ENCODE peak calls at places on chromosomes 13 and 19, in eight cellular contexts. E, Z, A, R, J, L, H and U are unnamed samples.

GRCh38 chr13:95192998-95193397 is 108.3 kb downstream of the ABCC4 start:
- DNase-seq in E (no peak), Z (no peak), R (no peak), A (no peak), J (no peak), H (no peak), L (no peak), U (no peak)

GRCh38 chr19:46722421-46723022 is 5.6 kb upstream of the PRKD2 start:
- DNase-seq in J (no peak), Z (peak; percentile 85), H (no peak), R (no peak), E (no peak), A (no peak), L (no peak), U (no peak)

GRCh38 chr13:28037399-28037798 is 48.9 kb upstream of the URAD start:
- DNase-seq in J (no peak), Z (peak; percentile 91), L (peak; percentile 5), E (no peak), H (no peak), A (no peak), R (no peak), U (peak; percentile 91)

GRCh38 chr13:45511310-45512147 is 46.8 kb downstream of the COG3 start:
- DNase-seq in L (peak; percentile 66), A (peak; percentile 13), R (peak; percentile 87), H (peak; percentile 54), J (peak; percentile 79), Z (peak; percentile 76), E (no peak), U (peak; percentile 56)

GRCh38 chr19:30390356-30390988 is 18.3 kb downstream of the ZNF536 start:
- DNase-seq in L (no peak), H (no peak), A (no peak), E (no peak), R (no peak), J (no peak), Z (no peak), U (no peak)

GRCh38 chr13:112967666-112968379 is 1.2 kb upstream of the MCF2L start:
- DNase-seq in L (no peak), H (no peak), A (no peak), Z (no peak), J (no peak), E (no peak), R (no peak), U (no peak)

GRCh38 chr13:81078048-81078447 is 737.1 kb upstream of the SPRY2 start:
- DNase-seq in R (no peak), L (no peak), H (no peak), E (no peak), Z (no peak), J (no peak), A (no peak), U (no peak)

GRCh38 chr19:31506102-31506501 is 156.9 kb upstream of the TSHZ3 start:
- DNase-seq in L (no peak), E (no peak), H (no peak), R (no peak), Z (no peak), J (no peak), A (no peak), U (no peak)

GRCh38 chr13:71115301-71115700 is 751.7 kb downstream of the DACH1 start:
- DNase-seq in J (peak; percentile 1), Z (no peak), L (no peak), H (no peak), R (peak; percentile 2), A (no peak), E (no peak), U (no peak)

GRCh38 chr19:21092107-21092506 is 10.1 kb downstream of the ZNF714 start:
- DNase-seq in Z (no peak), R (peak; percentile 42), E (no peak), J (peak; percentile 12), H (no peak), A (no peak), L (no peak), U (no peak)

GRCh38 chr19:54029930-54030490 is 33.7 kb downstream of the VSTM1 start:
- DNase-seq in R (peak; percentile 77), L (peak; percentile 27), J (peak; percentile 59), Z (peak; percentile 76), H (peak; percentile 67), A (peak; percentile 29), E (peak; percentile 43), U (peak; percentile 49)

GRCh38 chr13:99979453-99980200 is 2.0 kb upstream of the ZIC2 start:
- DNase-seq in H (peak; percentile 33), J (peak; percentile 50), A (no peak), Z (peak; percentile 79), L (no peak), R (no peak), E (no peak), U (no peak)

GRCh38 chr19:8512115-8512967 is 1.6 kb downstream of the ZNF414 start:
- DNase-seq in L (no peak), H (no peak), A (no peak), E (no peak), R (peak; percentile 28), Z (peak; percentile 81), J (no peak), U (peak; percentile 55)

GRCh38 chr13:98997738-98998641 is 20.1 kb upstream of the DOCK9 start:
- DNase-seq in A (no peak), J (peak; percentile 38), R (no peak), L (no peak), H (no peak), Z (no peak), E (no peak), U (no peak)

GRCh38 chr19:17847538-17848366 is at the start of gene JAK3:
- DNase-seq in A (peak; percentile 80), E (no peak), R (peak; percentile 82), Z (no peak), J (peak; percentile 56), L (peak; percentile 38), H (no peak), U (no peak)

GRCh38 chr19:10270616-10271394 is at the start of gene ICAM1:
- DNase-seq in L (no peak), J (peak; percentile 25), R (peak; percentile 95), Z (peak; percentile 98), E (peak; percentile 83), A (peak; percentile 52), H (no peak), U (peak; percentile 74)

GRCh38 chr19:11931513-11931912 is 6.6 kb downstream of the ZNF700 start:
- DNase-seq in H (no peak), A (no peak), J (no peak), L (no peak), E (no peak), Z (no peak), R (no peak), U (no peak)

GRCh38 chr13:90918551-90918950 is 428.9 kb upstream of the MIR17HG start:
- DNase-seq in L (peak; percentile 17), A (no peak), R (peak; percentile 57), H (peak; percentile 22), E (no peak), Z (no peak), J (peak; percentile 79), U (peak; percentile 12)

GRCh38 chr13:71316964-71317363 is 550.0 kb downstream of the DACH1 start:
- DNase-seq in R (no peak), L (no peak), E (no peak), A (no peak), H (no peak), J (no peak), Z (no peak), U (no peak)

GRCh38 chr13:113748101-113748861 is 10.7 kb upstream of the TMEM255B start:
- DNase-seq in Z (no peak), R (no peak), L (no peak), J (no peak), H (no peak), A (no peak), E (no peak), U (no peak)

GRCh38 chr13:105804561-105805190 is 730.8 kb downstream of the EFNB2 start:
- DNase-seq in A (no peak), E (no peak), Z (no peak), R (peak; percentile 63), J (peak; percentile 83), L (peak; percentile 4), H (no peak), U (no peak)

GRCh38 chr19:56601375-56601774 is 6.3 kb downstream of the ZNF71 start:
- DNase-seq in E (no peak), L (no peak), Z (no peak), H (no peak), J (no peak), A (no peak), R (peak; percentile 12), U (no peak)

GRCh38 chr19:30408734-30409301 is 36.6 kb downstream of the ZNF536 start:
- DNase-seq in J (no peak), Z (no peak), E (no peak), H (no peak), L (no peak), A (no peak), R (no peak), U (no peak)

GRCh38 chr13:35764359-35765015 is 288.0 kb upstream of the MAB21L1 start:
- DNase-seq in H (no peak), Z (no peak), A (no peak), E (no peak), L (no peak), J (peak; percentile 74), R (peak; percentile 54), U (no peak)

GRCh38 chr13:89457977-89458376 is 1786.8 kb downstream of the SLITRK5 start:
- DNase-seq in E (no peak), H (no peak), Z (no peak), R (peak; percentile 94), A (no peak), L (peak; percentile 24), J (peak; percentile 86), U (no peak)

GRCh38 chr19:58572818-58573657 is at the start of gene MZF1:
- DNase-seq in J (peak; percentile 100), H (peak; percentile 99), R (peak; percentile 100), L (peak; percentile 100), E (peak; percentile 100), A (peak; percentile 99), Z (peak; percentile 100), U (no peak)

GRCh38 chr13:80979035-80979641 is 638.2 kb upstream of the SPRY2 start:
- DNase-seq in R (peak; percentile 90), E (no peak), A (no peak), Z (peak; percentile 73), J (peak; percentile 74), L (peak; percentile 71), H (peak; percentile 59), U (peak; percentile 48)

GRCh38 chr19:2089001-2089711 is 7.0 kb downstream of the MOB3A start:
- DNase-seq in Z (peak; percentile 62), R (peak; percentile 56), L (no peak), H (no peak), A (no peak), E (no peak), J (peak; percentile 52), U (no peak)

GRCh38 chr19:2338055-2338615 is 9.7 kb downstream of the SPPL2B start:
- DNase-seq in J (no peak), Z (no peak), E (no peak), H (no peak), R (no peak), A (no peak), L (no peak), U (no peak)